ENCODE peak calls at places on chromosomes 6 and 20, in ten cellular contexts. One of them, this sample, is unnamed.

GRCh38 chr20:20666359-20666758 is 46.1 kb downstream of the RALGAPA2 start:
- DNase-seq in lower leg skin: no peak
- DNase-seq in astrocyte of the spinal cord: no peak
- DNase-seq in spleen: no peak
- DNase-seq in upper lobe of left lung: no peak
- DNase-seq in chondrocyte: no peak
- DNase-seq in nephron progenitor cell: no peak
- DNase-seq in CD8-positive, alpha-beta T cell: no peak
- DNase-seq in foreskin fibroblast: no peak
- DNase-seq in progenitor cell of endocrine pancreas: no peak
- DNase-seq in this sample: no peak

GRCh38 chr20:44297721-44298120 is 13.3 kb downstream of the FITM2 start:
- DNase-seq in upper lobe of left lung: no peak
- DNase-seq in foreskin fibroblast: no peak
- DNase-seq in progenitor cell of endocrine pancreas: no peak
- DNase-seq in nephron progenitor cell: no peak
- DNase-seq in lower leg skin: no peak
- DNase-seq in CD8-positive, alpha-beta T cell: no peak
- DNase-seq in spleen: no peak
- DNase-seq in astrocyte of the spinal cord: no peak
- DNase-seq in chondrocyte: no peak
- DNase-seq in this sample: no peak

GRCh38 chr6:107820571-107821261 is 3.4 kb downstream of the SCML4 start:
- DNase-seq in progenitor cell of endocrine pancreas: no peak
- DNase-seq in CD8-positive, alpha-beta T cell: peak
- DNase-seq in nephron progenitor cell: no peak
- DNase-seq in foreskin fibroblast: no peak
- DNase-seq in lower leg skin: no peak
- DNase-seq in spleen: no peak
- DNase-seq in upper lobe of left lung: no peak
- DNase-seq in chondrocyte: no peak
- DNase-seq in astrocyte of the spinal cord: peak
- DNase-seq in this sample: no peak

GRCh38 chr20:50850721-50851286 is 55.9 kb downstream of the BCAS4 start:
- DNase-seq in astrocyte of the spinal cord: no peak
- DNase-seq in foreskin fibroblast: no peak
- DNase-seq in nephron progenitor cell: no peak
- DNase-seq in upper lobe of left lung: peak
- DNase-seq in lower leg skin: no peak
- DNase-seq in progenitor cell of endocrine pancreas: no peak
- DNase-seq in spleen: no peak
- DNase-seq in CD8-positive, alpha-beta T cell: peak
- DNase-seq in chondrocyte: no peak
- DNase-seq in this sample: no peak

GRCh38 chr6:108118791-108119211 is 44.3 kb upstream of the OSTM1 start:
- DNase-seq in nephron progenitor cell: no peak
- DNase-seq in foreskin fibroblast: no peak
- DNase-seq in upper lobe of left lung: no peak
- DNase-seq in chondrocyte: no peak
- DNase-seq in lower leg skin: no peak
- DNase-seq in astrocyte of the spinal cord: no peak
- DNase-seq in spleen: no peak
- DNase-seq in progenitor cell of endocrine pancreas: no peak
- DNase-seq in CD8-positive, alpha-beta T cell: peak
- DNase-seq in this sample: no peak

GRCh38 chr6:89348372-89348771 is 4.2 kb downstream of the UBE2J1 start:
- DNase-seq in upper lobe of left lung: no peak
- DNase-seq in CD8-positive, alpha-beta T cell: no peak
- DNase-seq in progenitor cell of endocrine pancreas: no peak
- DNase-seq in nephron progenitor cell: no peak
- DNase-seq in chondrocyte: no peak
- DNase-seq in foreskin fibroblast: no peak
- DNase-seq in lower leg skin: no peak
- DNase-seq in astrocyte of the spinal cord: peak
- DNase-seq in spleen: no peak
- DNase-seq in this sample: no peak

GRCh38 chr6:100962466-100962865 is 81.3 kb upstream of the ASCC3 start:
- DNase-seq in lower leg skin: no peak
- DNase-seq in spleen: no peak
- DNase-seq in foreskin fibroblast: no peak
- DNase-seq in chondrocyte: no peak
- DNase-seq in upper lobe of left lung: no peak
- DNase-seq in nephron progenitor cell: no peak
- DNase-seq in astrocyte of the spinal cord: no peak
- DNase-seq in CD8-positive, alpha-beta T cell: no peak
- DNase-seq in progenitor cell of endocrine pancreas: no peak
- DNase-seq in this sample: no peak

GRCh38 chr6:40882321-40882720 is 156.7 kb downstream of the UNC5CL start:
- DNase-seq in lower leg skin: no peak
- DNase-seq in chondrocyte: no peak
- DNase-seq in nephron progenitor cell: peak
- DNase-seq in progenitor cell of endocrine pancreas: no peak
- DNase-seq in spleen: no peak
- DNase-seq in upper lobe of left lung: peak
- DNase-seq in astrocyte of the spinal cord: no peak
- DNase-seq in CD8-positive, alpha-beta T cell: no peak
- DNase-seq in foreskin fibroblast: no peak
- DNase-seq in this sample: no peak

GRCh38 chr6:15526129-15526764 is 136.6 kb downstream of the DTNBP1 start:
- DNase-seq in upper lobe of left lung: peak
- DNase-seq in foreskin fibroblast: no peak
- DNase-seq in lower leg skin: peak
- DNase-seq in spleen: no peak
- DNase-seq in CD8-positive, alpha-beta T cell: no peak
- DNase-seq in nephron progenitor cell: no peak
- DNase-seq in progenitor cell of endocrine pancreas: no peak
- DNase-seq in astrocyte of the spinal cord: no peak
- DNase-seq in chondrocyte: no peak
- DNase-seq in this sample: no peak

GRCh38 chr6:154060076-154060475 is 21.0 kb downstream of the OPRM1 start:
- DNase-seq in nephron progenitor cell: no peak
- DNase-seq in spleen: no peak
- DNase-seq in CD8-positive, alpha-beta T cell: no peak
- DNase-seq in lower leg skin: no peak
- DNase-seq in upper lobe of left lung: no peak
- DNase-seq in chondrocyte: no peak
- DNase-seq in astrocyte of the spinal cord: no peak
- DNase-seq in progenitor cell of endocrine pancreas: no peak
- DNase-seq in foreskin fibroblast: no peak
- DNase-seq in this sample: no peak

GRCh38 chr6:155259202-155259601 is 4.6 kb upstream of the CLDN20 start:
- DNase-seq in spleen: no peak
- DNase-seq in chondrocyte: no peak
- DNase-seq in progenitor cell of endocrine pancreas: no peak
- DNase-seq in astrocyte of the spinal cord: no peak
- DNase-seq in foreskin fibroblast: no peak
- DNase-seq in CD8-positive, alpha-beta T cell: no peak
- DNase-seq in nephron progenitor cell: no peak
- DNase-seq in upper lobe of left lung: no peak
- DNase-seq in lower leg skin: no peak
- DNase-seq in this sample: no peak

GRCh38 chr6:155262655-155263054 is 1.2 kb upstream of the CLDN20 start:
- DNase-seq in progenitor cell of endocrine pancreas: no peak
- DNase-seq in upper lobe of left lung: no peak
- DNase-seq in foreskin fibroblast: no peak
- DNase-seq in nephron progenitor cell: no peak
- DNase-seq in spleen: no peak
- DNase-seq in lower leg skin: no peak
- DNase-seq in chondrocyte: no peak
- DNase-seq in CD8-positive, alpha-beta T cell: no peak
- DNase-seq in astrocyte of the spinal cord: no peak
- DNase-seq in this sample: no peak

GRCh38 chr6:155259897-155260296 is 3.9 kb upstream of the CLDN20 start:
- DNase-seq in foreskin fibroblast: no peak
- DNase-seq in nephron progenitor cell: no peak
- DNase-seq in spleen: no peak
- DNase-seq in astrocyte of the spinal cord: no peak
- DNase-seq in chondrocyte: no peak
- DNase-seq in progenitor cell of endocrine pancreas: no peak
- DNase-seq in CD8-positive, alpha-beta T cell: no peak
- DNase-seq in upper lobe of left lung: no peak
- DNase-seq in lower leg skin: no peak
- DNase-seq in this sample: no peak

GRCh38 chr6:155260686-155261085 is 3.1 kb upstream of the CLDN20 start:
- DNase-seq in astrocyte of the spinal cord: no peak
- DNase-seq in lower leg skin: no peak
- DNase-seq in chondrocyte: no peak
- DNase-seq in CD8-positive, alpha-beta T cell: no peak
- DNase-seq in nephron progenitor cell: no peak
- DNase-seq in upper lobe of left lung: no peak
- DNase-seq in progenitor cell of endocrine pancreas: no peak
- DNase-seq in spleen: no peak
- DNase-seq in foreskin fibroblast: no peak
- DNase-seq in this sample: no peak

GRCh38 chr6:155261146-155261900 is 2.5 kb upstream of the CLDN20 start:
- DNase-seq in spleen: no peak
- DNase-seq in astrocyte of the spinal cord: no peak
- DNase-seq in upper lobe of left lung: no peak
- DNase-seq in progenitor cell of endocrine pancreas: no peak
- DNase-seq in foreskin fibroblast: no peak
- DNase-seq in chondrocyte: no peak
- DNase-seq in CD8-positive, alpha-beta T cell: no peak
- DNase-seq in lower leg skin: no peak
- DNase-seq in nephron progenitor cell: no peak
- DNase-seq in this sample: no peak
- TF ChIP-seq CTCF in spleen: no peak
- TF ChIP-seq CTCF in astrocyte of the spinal cord: peak
- TF ChIP-seq CTCF in upper lobe of left lung: no peak
- TF ChIP-seq CTCF in progenitor cell of endocrine pancreas: peak
- TF ChIP-seq CTCF in foreskin fibroblast: no peak
- TF ChIP-seq CTCF in chondrocyte: peak
- TF ChIP-seq CTCF in CD8-positive, alpha-beta T cell: no peak
- TF ChIP-seq CTCF in lower leg skin: no peak
- TF ChIP-seq CTCF in nephron progenitor cell: no peak
- TF ChIP-seq CTCF in this sample: no peak

GRCh38 chr6:1854296-1854695 is 244.6 kb downstream of the FOXC1 start:
- DNase-seq in astrocyte of the spinal cord: no peak
- DNase-seq in progenitor cell of endocrine pancreas: no peak
- DNase-seq in upper lobe of left lung: no peak
- DNase-seq in lower leg skin: no peak
- DNase-seq in spleen: no peak
- DNase-seq in nephron progenitor cell: no peak
- DNase-seq in chondrocyte: no peak
- DNase-seq in CD8-positive, alpha-beta T cell: no peak
- DNase-seq in foreskin fibroblast: no peak
- DNase-seq in this sample: no peak

GRCh38 chr6:1855890-1856289 is 246.2 kb downstream of the FOXC1 start:
- DNase-seq in foreskin fibroblast: no peak
- DNase-seq in spleen: no peak
- DNase-seq in progenitor cell of endocrine pancreas: no peak
- DNase-seq in nephron progenitor cell: no peak
- DNase-seq in astrocyte of the spinal cord: no peak
- DNase-seq in CD8-positive, alpha-beta T cell: no peak
- DNase-seq in lower leg skin: no peak
- DNase-seq in chondrocyte: no peak
- DNase-seq in upper lobe of left lung: no peak
- DNase-seq in this sample: no peak

GRCh38 chr6:1858865-1859264 is 249.2 kb downstream of the FOXC1 start:
- DNase-seq in lower leg skin: no peak
- DNase-seq in CD8-positive, alpha-beta T cell: no peak
- DNase-seq in nephron progenitor cell: no peak
- DNase-seq in progenitor cell of endocrine pancreas: no peak
- DNase-seq in foreskin fibroblast: no peak
- DNase-seq in chondrocyte: no peak
- DNase-seq in upper lobe of left lung: no peak
- DNase-seq in astrocyte of the spinal cord: no peak
- DNase-seq in spleen: no peak
- DNase-seq in this sample: no peak

GRCh38 chr6:1858191-1858590 is 248.5 kb downstream of the FOXC1 start:
- DNase-seq in spleen: no peak
- DNase-seq in CD8-positive, alpha-beta T cell: no peak
- DNase-seq in lower leg skin: no peak
- DNase-seq in upper lobe of left lung: no peak
- DNase-seq in foreskin fibroblast: no peak
- DNase-seq in nephron progenitor cell: no peak
- DNase-seq in progenitor cell of endocrine pancreas: no peak
- DNase-seq in astrocyte of the spinal cord: no peak
- DNase-seq in chondrocyte: no peak
- DNase-seq in this sample: no peak

GRCh38 chr6:1856381-1856780 is 246.7 kb downstream of the FOXC1 start:
- DNase-seq in spleen: no peak
- DNase-seq in upper lobe of left lung: no peak
- DNase-seq in nephron progenitor cell: no peak
- DNase-seq in CD8-positive, alpha-beta T cell: no peak
- DNase-seq in foreskin fibroblast: peak
- DNase-seq in chondrocyte: no peak
- DNase-seq in astrocyte of the spinal cord: peak
- DNase-seq in lower leg skin: no peak
- DNase-seq in progenitor cell of endocrine pancreas: no peak
- DNase-seq in this sample: no peak
- TF ChIP-seq CTCF in spleen: no peak
- TF ChIP-seq CTCF in upper lobe of left lung: no peak
- TF ChIP-seq CTCF in nephron progenitor cell: no peak
- TF ChIP-seq CTCF in CD8-positive, alpha-beta T cell: no peak
- TF ChIP-seq CTCF in foreskin fibroblast: no peak
- TF ChIP-seq CTCF in chondrocyte: no peak
- TF ChIP-seq CTCF in astrocyte of the spinal cord: no peak
- TF ChIP-seq CTCF in lower leg skin: no peak
- TF ChIP-seq CTCF in progenitor cell of endocrine pancreas: no peak
- TF ChIP-seq CTCF in this sample: no peak

GRCh38 chr6:26457796-26458688 is at the start of gene BTN2A1:
- DNase-seq in astrocyte of the spinal cord: peak
- DNase-seq in nephron progenitor cell: peak
- DNase-seq in lower leg skin: peak
- DNase-seq in foreskin fibroblast: peak
- DNase-seq in progenitor cell of endocrine pancreas: peak
- DNase-seq in chondrocyte: no peak
- DNase-seq in spleen: peak
- DNase-seq in upper lobe of left lung: peak
- DNase-seq in CD8-positive, alpha-beta T cell: peak
- DNase-seq in this sample: peak
- TF ChIP-seq CTCF in astrocyte of the spinal cord: no peak
- TF ChIP-seq CTCF in nephron progenitor cell: no peak
- TF ChIP-seq CTCF in lower leg skin: no peak
- TF ChIP-seq CTCF in foreskin fibroblast: peak
- TF ChIP-seq CTCF in progenitor cell of endocrine pancreas: no peak
- TF ChIP-seq CTCF in chondrocyte: peak
- TF ChIP-seq CTCF in spleen: no peak
- TF ChIP-seq CTCF in upper lobe of left lung: no peak
- TF ChIP-seq CTCF in CD8-positive, alpha-beta T cell: no peak
- TF ChIP-seq CTCF in this sample: no peak

DNA sequence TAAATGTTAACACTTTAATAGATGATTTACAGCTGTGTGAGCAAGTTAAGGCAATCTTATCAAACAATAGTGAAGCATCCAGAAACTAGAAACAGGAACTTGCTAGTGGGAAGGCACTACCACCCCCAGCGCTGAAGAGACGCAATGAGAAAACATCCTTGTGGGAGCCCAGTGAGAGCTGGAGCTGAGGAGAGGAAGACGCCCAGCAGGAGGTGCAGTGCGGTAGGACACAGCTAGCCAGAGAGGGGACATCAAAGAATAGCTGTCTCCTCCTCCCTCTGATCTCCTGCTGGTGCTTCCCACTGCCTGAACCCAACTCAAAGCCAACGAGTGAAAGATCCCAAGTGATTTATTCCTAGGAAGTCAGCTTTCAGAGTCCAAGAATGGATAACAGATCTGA is 140.3 kb downstream of the COL12A1 start:
- DNase-seq in chondrocyte: no peak
- DNase-seq in astrocyte of the spinal cord: peak
- DNase-seq in upper lobe of left lung: no peak
- DNase-seq in foreskin fibroblast: peak
- DNase-seq in CD8-positive, alpha-beta T cell: no peak
- DNase-seq in spleen: no peak
- DNase-seq in progenitor cell of endocrine pancreas: no peak
- DNase-seq in lower leg skin: no peak
- DNase-seq in nephron progenitor cell: peak
- DNase-seq in this sample: no peak
- TF ChIP-seq CTCF in chondrocyte: peak
- TF ChIP-seq CTCF in astrocyte of the spinal cord: peak
- TF ChIP-seq CTCF in upper lobe of left lung: no peak
- TF ChIP-seq CTCF in foreskin fibroblast: peak
- TF ChIP-seq CTCF in CD8-positive, alpha-beta T cell: no peak
- TF ChIP-seq CTCF in spleen: no peak
- TF ChIP-seq CTCF in progenitor cell of endocrine pancreas: no peak
- TF ChIP-seq CTCF in lower leg skin: no peak
- TF ChIP-seq CTCF in nephron progenitor cell: no peak
- TF ChIP-seq CTCF in this sample: no peak

This sample was measured in natural killer cell.